ENCODE peak calls at places on chromosomes 6 and 20, in six cellular contexts. M is vagina, K is breast epithelium, L is IMR-90, U is esophagus squamous epithelium, C is tibial nerve. Z is an unnamed sample.

GRCh38 chr6:1312444-1313363 is 806 bp downstream of the FOXQ1 start:
- DNase-seq in L (no peak), U (no peak), K (no peak), M (no peak), C (no peak), Z (no peak)

GRCh38 chr6:20126102-20126752 is 86.0 kb downstream of the MBOAT1 start:
- DNase-seq in K (no peak), M (no peak), U (no peak), C (no peak), L (no peak), Z (no peak)

GRCh38 chr6:134949927-134950326 is at the start of gene ALDH8A1:
- DNase-seq in M (no peak), C (no peak), U (no peak), K (no peak), L (no peak), Z (no peak)

GRCh38 chr6:13573669-13574110 is 711 bp upstream of the SIRT5 start:
- DNase-seq in L (peak; percentile 46), C (no peak), K (no peak), U (no peak), M (no peak), Z (no peak)

GRCh38 chr6:72151742-72152141 is 265.4 kb downstream of the RIMS1 start:
- DNase-seq in K (no peak), M (no peak), U (no peak), C (no peak), L (no peak), Z (no peak)

GRCh38 chr6:25042599-25042936 is 106.8 kb upstream of the RIPOR2 start:
- DNase-seq in K (no peak), C (no peak), U (no peak), M (no peak), L (no peak), Z (no peak)

GRCh38 chr20:24784607-24785006 is 164.5 kb upstream of the CST7 start:
- DNase-seq in C (no peak), K (no peak), U (no peak), M (no peak), L (no peak), Z (no peak)

GRCh38 chr6:87798393-87799278 is 96.6 kb upstream of the AKIRIN2 start:
- DNase-seq in L (no peak), C (no peak), K (no peak), M (no peak), U (no peak), Z (no peak)

GRCh38 chr20:40963505-40963845 is 65.1 kb upstream of the TOP1 start:
- DNase-seq in C (no peak), L (no peak), K (no peak), U (no peak), M (peak; percentile 52), Z (peak; percentile 24)

GRCh38 chr6:142927904-142928303 is 17.1 kb downstream of the HIVEP2 start:
- DNase-seq in M (no peak), C (no peak), U (no peak), K (no peak), L (peak; percentile 12), Z (no peak)
- TF ChIP-seq POLR2A in M (no peak), C (no peak), U (no peak), K (no peak), L (peak; percentile 39), Z (no peak)

GRCh38 chr6:21455071-21455470 is 138.5 kb upstream of the SOX4 start:
- DNase-seq in U (no peak), L (peak; percentile 6), M (no peak), C (no peak), K (no peak), Z (no peak)
- H3K36me3 ChIP-seq in U (no peaks in the 10 kb centered on the region), L (no peaks in the 10 kb centered on the region), M (no peaks in the 10 kb centered on the region), C (no peaks in the 10 kb centered on the region), K (no peaks in the 10 kb centered on the region), Z (no peaks in the 10 kb centered on the region)

GRCh38 chr6:107692351-107692750 is 131.8 kb downstream of the SCML4 start:
- DNase-seq in L (peak; percentile 92), C (no peak), K (no peak), U (no peak), M (no peak), Z (no peak)
- H3K4me3 ChIP-seq in L (no peak overlapping the region), C (no peak overlapping the region), K (no peak overlapping the region), U (no peak overlapping the region), M (no peak overlapping the region), Z (no peak overlapping the region)

GRCh38 chr6:11392778-11393507 is 144.6 kb upstream of the TMEM170B start:
- DNase-seq in M (no peak), C (peak; percentile 41), L (no peak), U (no peak), K (no peak), Z (no peak)
- TF ChIP-seq POLR2A in M (no peak), C (no peak), L (no peak), U (no peak), K (no peak), Z (no peak)

GRCh38 chr20:44613575-44613974 is 31.2 kb downstream of the PKIG start:
- DNase-seq in L (no peak), C (no peak), M (no peak), K (no peak), U (no peak), Z (no peak)
- H3K36me3 ChIP-seq in L (peaks cover 35% of the 10 kb centered on the region), C (no peaks in the 10 kb centered on the region), M (no peaks in the 10 kb centered on the region), K (no peaks in the 10 kb centered on the region), U (peaks cover 3% of the 10 kb centered on the region), Z (no peaks in the 10 kb centered on the region)

DNA sequence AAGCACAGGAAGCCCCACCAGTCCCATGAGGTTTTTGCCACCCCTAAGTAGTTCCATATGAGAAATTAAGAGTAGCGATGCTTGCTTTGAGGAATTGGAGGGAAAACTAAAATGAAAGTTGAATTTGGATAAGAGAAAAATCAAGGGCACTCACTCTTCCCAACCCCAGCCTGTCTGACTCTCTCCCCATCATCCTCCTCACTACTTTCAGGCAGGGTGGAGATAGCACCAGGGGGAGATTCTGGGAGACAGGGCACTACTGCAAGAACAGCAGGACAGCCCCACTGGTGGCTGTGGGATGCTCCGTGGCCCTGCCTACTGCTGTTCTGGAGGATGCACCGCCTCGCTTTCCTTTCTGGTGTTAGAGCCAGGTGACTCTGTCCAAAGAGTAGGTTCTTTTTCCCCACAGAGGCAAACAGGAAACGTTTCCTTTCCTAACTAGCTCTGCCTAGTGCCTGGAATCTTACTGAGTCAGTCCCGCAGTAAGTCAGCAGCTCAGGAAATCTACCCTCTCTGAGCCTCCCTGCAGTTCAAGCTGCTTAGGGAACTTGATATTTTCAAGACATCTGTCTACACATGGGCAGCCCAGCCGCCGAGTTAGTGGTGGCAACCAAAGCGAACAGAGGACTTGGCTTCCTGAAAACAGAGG is 11.2 kb downstream of the HLA-E start:
- DNase-seq in L (peak; percentile 52), U (no peak), C (no peak), M (no peak), K (no peak), Z (no peak)
- H3K4me3 ChIP-seq in L (no peak overlapping the region), U (no peak overlapping the region), C (no peak overlapping the region), M (no peak overlapping the region), K (no peak overlapping the region), Z (no peak overlapping the region)

Z was measured in esophagus muscularis mucosa.